ENCODE peak calls at places on chromosomes 12 and 14, in four cellular contexts. U is uterus, R is pancreas, P is aorta. Z is an unnamed sample. For H3K4me1, the result is how much of the 10 kb centered on the place peaks cover.

GRCh38 chr14:54001189-54001878 is 44.7 kb upstream of the BMP4 start:
- DNase-seq in U (no peak), R (no peak), P (no peak), Z (no peak)

GRCh38 chr12:49413796-49414195 is 46.5 kb downstream of the SPATS2 start:
- DNase-seq in U (no peak), R (no peak), P (no peak), Z (no peak)

GRCh38 chr14:92958373-92959188 is 35.6 kb downstream of the CHGA start:
- DNase-seq in U (no peak), R (peak), P (peak), Z (no peak)

GRCh38 chr12:105331805-105332251 is 1.3 kb downstream of the C12orf75 start:
- DNase-seq in U (no peak), R (no peak), P (no peak), Z (peak)

GRCh38 chr12:9615420-9616135 is 7.9 kb upstream of the KLRB1 start:
- DNase-seq in U (no peak), R (no peak), P (no peak), Z (no peak)

GRCh38 chr12:102920271-102920670 is 3.2 kb upstream of the PAH start:
- DNase-seq in U (no peak), R (no peak), P (no peak), Z (no peak)

GRCh38 chr12:13161172-13161571 is 35.4 kb upstream of the EMP1 start:
- DNase-seq in U (no peak), R (no peak), P (no peak), Z (no peak)

GRCh38 chr12:2322554-2323120 is 269.9 kb downstream of the CACNA1C start:
- DNase-seq in U (no peak), R (no peak), P (no peak), Z (no peak)

GRCh38 chr12:74170645-74171477 is 366.8 kb upstream of the ATXN7L3B start:
- DNase-seq in U (no peak), R (no peak), P (peak), Z (no peak)

GRCh38 chr14:60311417-60311816 is 62.4 kb downstream of the PPM1A start:
- DNase-seq in U (no peak), R (no peak), P (no peak), Z (no peak)

GRCh38 chr12:128549621-128550020 is 274.1 kb downstream of the SLC15A4 start:
- DNase-seq in U (no peak), R (no peak), P (no peak), Z (no peak)

GRCh38 chr12:30905483-30906009 is 21.0 kb upstream of the TSPAN11 start:
- DNase-seq in U (no peak), R (no peak), P (no peak), Z (no peak)

GRCh38 chr14:24135584-24135833 is 485 bp upstream of the PSME1 start:
- DNase-seq in U (no peak), R (no peak), P (no peak), Z (no peak)

GRCh38 chr12:106682594-106683234 is 91.8 kb upstream of the RIC8B start:
- DNase-seq in U (no peak), R (no peak), P (no peak), Z (no peak)

GRCh38 chr12:106732890-106733289 is 41.6 kb upstream of the RIC8B start:
- DNase-seq in U (no peak), R (no peak), P (no peak), Z (no peak)

GRCh38 chr12:7833831-7834230 is 38.9 kb downstream of the SLC2A14 start:
- DNase-seq in U (no peak), R (no peak), P (no peak), Z (no peak)

GRCh38 chr14:26872510-26872909 is 274.7 kb upstream of the NOVA1 start:
- DNase-seq in U (peak), R (peak), P (no peak), Z (no peak)

GRCh38 chr12:130953783-130954543 is at the start of gene ADGRD1:
- DNase-seq in U (peak), R (no peak), P (peak), Z (no peak)

DNA sequence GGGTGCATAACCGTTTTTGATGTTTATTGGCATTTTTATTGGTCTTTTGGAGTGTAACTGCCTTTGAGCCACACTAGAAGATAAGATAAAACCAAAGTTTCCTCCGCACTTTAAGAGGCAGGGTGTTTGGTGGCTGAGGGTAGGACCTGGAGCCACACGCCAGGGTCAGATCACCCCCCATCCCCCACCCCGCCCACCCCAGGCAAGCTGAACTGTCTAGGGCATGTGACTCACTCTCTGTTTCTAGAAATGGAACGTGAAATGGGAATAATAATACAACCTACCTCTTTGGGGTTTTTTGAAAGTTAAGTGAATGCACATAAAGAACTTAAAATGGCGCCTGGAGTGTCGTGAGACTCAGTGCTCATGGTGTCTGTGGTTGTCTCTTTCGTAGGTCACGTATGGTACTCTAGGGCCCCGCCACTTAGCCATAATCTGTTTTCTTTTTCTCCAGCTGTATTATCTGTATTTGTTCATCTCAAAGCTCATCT is 56.0 kb downstream of the PPP2R5C start:
- DNase-seq in U (no peak), R (no peak), P (no peak), Z (no peak)
- H3K4me1 ChIP-seq in U (under half), R (under half), P (under half), Z (half or more)

DNA sequence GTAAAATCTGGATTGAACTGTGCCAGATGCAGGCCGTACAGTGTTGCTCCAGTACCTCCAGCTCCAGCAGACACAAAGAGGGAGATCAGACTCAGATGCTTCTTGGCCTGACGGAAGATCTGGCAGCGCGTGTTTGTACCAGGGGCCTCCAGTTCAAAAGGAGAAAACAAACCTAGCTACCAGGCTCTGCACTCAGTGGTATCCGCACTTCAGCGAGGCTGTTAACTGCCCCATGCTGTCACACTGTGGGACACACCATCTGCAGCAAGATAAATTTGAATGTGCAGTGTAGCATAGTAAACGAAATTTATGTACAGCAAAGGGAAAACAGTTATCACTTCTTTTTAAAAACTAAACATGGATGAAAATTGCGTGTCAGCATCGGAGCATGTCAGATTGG is 5.1 kb downstream of the DYNC1H1 start:
- DNase-seq in U (no peak), R (no peak), P (no peak), Z (no peak)
- H3K4me1 ChIP-seq in U (under half), R (under half), P (under half), Z (under half)

GRCh38 chr14:52078093-52078492 is 9.2 kb upstream of the NID2 start:
- DNase-seq in U (no peak), R (no peak), P (no peak), Z (no peak)
- H3K4me1 ChIP-seq in U (under half), R (under half), P (under half), Z (under half)

DNA sequence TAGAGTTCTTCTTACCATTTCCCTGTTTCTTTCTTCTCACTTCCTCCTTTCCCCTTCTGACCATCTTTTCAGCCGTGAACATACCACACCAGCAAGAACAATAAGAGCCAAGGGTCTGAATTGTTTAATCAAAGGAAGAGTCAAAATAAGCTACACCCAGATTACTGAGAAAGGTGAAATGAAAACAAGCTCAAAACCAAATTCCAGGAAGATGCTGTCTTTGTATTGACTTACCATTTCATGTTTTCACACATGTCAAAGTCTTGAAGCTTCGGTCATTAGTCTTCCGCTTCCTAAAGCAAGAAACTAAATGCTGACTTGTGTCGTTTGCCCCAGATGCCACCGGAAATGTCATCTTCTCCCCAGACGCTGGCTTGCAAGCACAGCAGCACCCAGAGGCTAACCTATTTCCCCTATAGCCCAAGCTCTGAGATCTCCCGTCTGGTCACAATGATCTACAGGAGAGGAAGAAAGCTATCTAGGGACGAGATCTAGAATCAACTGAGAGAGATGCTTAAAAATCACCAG is 136.5 kb upstream of the AMIGO2 start:
- DNase-seq in U (no peak), R (no peak), P (peak), Z (peak)
- H3K4me1 ChIP-seq in U (under half), R (under half), P (under half), Z (under half)

DNA sequence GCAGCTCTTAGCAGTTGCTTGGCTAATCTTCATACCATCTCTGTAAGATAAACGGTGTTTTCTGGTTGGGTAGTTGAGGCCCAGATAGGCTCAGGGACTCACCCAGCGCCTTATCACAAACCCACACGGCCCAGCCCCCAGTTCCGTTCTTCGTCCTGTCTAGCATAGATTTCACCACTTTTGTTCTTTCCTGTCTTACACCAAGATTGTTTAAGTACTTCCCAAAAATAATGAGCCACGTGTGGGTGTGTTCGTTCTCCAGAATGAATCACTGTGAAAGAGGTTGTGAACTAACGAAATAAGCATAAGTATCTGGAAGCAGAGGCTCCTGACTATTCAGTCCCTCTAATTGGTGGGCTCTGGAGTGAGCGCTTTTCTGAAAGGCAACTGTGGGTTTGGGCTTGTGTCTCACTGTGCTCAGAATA is 21.4 kb downstream of the ACVR1B start:
- DNase-seq in U (peak), R (no peak), P (peak), Z (peak)
- H3K4me1 ChIP-seq in U (under half), R (under half), P (under half), Z (half or more)

GRCh38 chr14:105019861-105020814 is 745 bp downstream of the CDCA4 start:
- DNase-seq in U (no peak), R (no peak), P (peak), Z (peak)
- H3K4me1 ChIP-seq in U (under half), R (under half), P (under half), Z (under half)

DNA sequence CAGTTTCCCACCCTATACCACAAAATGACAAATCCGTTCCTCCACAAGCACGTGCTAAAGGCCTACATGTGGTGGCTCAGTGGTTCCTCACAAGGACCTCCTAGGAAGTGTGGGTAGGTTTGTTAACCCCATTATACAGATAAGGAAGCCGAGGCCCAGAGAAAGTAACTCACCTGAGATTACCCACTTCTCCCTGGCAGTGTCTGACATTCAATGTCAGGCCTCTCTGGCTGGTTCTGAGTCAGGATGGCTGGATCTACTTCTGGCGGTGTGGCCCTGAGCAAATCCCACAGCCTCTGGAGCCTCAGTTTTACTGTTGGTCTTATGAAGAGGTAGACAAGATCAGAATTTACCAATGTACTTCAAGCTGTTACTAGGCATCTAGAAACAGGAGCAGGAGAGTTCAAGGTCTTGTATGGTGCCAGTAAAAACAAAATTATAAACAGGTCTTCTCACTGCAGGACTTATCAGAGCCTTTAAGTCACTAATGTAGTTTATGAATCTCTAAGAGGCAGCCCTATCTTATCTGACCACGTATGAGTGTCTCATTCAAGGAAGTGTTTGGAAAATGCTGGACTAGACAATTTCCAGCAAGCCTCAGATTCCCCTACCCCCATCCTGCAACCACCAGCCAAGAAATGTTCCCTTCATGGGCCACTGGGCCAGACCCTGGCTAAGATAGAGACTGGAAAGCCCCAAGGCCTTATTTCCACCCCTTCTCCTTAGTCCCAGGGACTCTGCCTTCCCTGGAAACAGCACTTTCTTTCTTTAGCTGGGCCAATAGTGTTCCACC is 4.2 kb downstream of the HSPB8 start:
- DNase-seq in U (no peak), R (no peak), P (no peak), Z (no peak)
- H3K4me1 ChIP-seq in U (under half), R (under half), P (under half), Z (under half)

Z was measured in CD8-positive, alpha-beta T cell.